ENCODE peak calls at places on chromosomes 4 and X, in five cellular contexts. M is adrenal gland, O is psoas muscle, N is IMR-90, X is PC-3. P is an unnamed sample. For H3K4me1, the result is how much of the 10 kb centered on the place peaks cover.

GRCh38 chr4:186144180-186144579 is 39.7 kb downstream of the FAM149A start:
- DNase-seq in O (peak), M (peak), N (peak), X (peak), P (peak)

GRCh38 chrX:153669174-153669890 is 4.3 kb downstream of the PNCK start:
- DNase-seq in O (no peak), X (peak), M (no peak), N (no peak), P (no peak)

GRCh38 chr4:158895797-158896442 is 127.1 kb downstream of the FNIP2 start:
- DNase-seq in N (peak), M (no peak), O (no peak), X (peak), P (no peak)

GRCh38 chrX:39652336-39652735 is 445.4 kb downstream of the BCOR start:
- DNase-seq in X (peak), O (no peak), N (peak), M (no peak), P (no peak)

GRCh38 chrX:130296743-130297142 is 28.0 kb upstream of the ZNF280C start:
- DNase-seq in X (peak), O (no peak), N (peak), M (no peak), P (no peak)

GRCh38 chrX:34578237-34578636 is 78.8 kb downstream of the TMEM47 start:
- DNase-seq in N (peak), M (peak), X (peak), O (no peak), P (no peak)

GRCh38 chr4:189835505-189835904 is 105.2 kb upstream of the FRG1 start:
- DNase-seq in N (peak), M (no peak), X (no peak), O (no peak), P (no peak)

GRCh38 chr4:99087887-99088484 is 602 bp downstream of the ADH5 start:
- DNase-seq in M (peak), N (peak), O (peak), X (peak), P (peak)

GRCh38 chrX:38332505-38332904 is 5.2 kb upstream of the RPGR start:
- DNase-seq in O (no peak), M (no peak), X (no peak), N (no peak), P (no peak)

GRCh38 chr4:15479913-15480185 is 10.2 kb downstream of the CC2D2A start:
- DNase-seq in O (no peak), N (peak), M (no peak), X (no peak), P (no peak)

GRCh38 chr4:101708640-101709039 is 81.9 kb upstream of the BANK1 start:
- DNase-seq in O (no peak), N (no peak), M (no peak), X (peak), P (no peak)

GRCh38 chr4:124934921-124935320 is 222.4 kb upstream of the ANKRD50 start:
- DNase-seq in N (no peak), X (no peak), M (no peak), O (no peak), P (no peak)

GRCh38 chrX:49725401-49725800 is 29.6 kb upstream of the PAGE1 start:
- DNase-seq in M (no peak), O (no peak), X (no peak), N (no peak), P (no peak)

GRCh38 chr4:181823183-181823582 is 420.0 kb upstream of the TENM3 start:
- DNase-seq in N (no peak), M (no peak), O (no peak), X (no peak), P (no peak)

GRCh38 chr4:16721618-16722291 is 176.7 kb downstream of the LDB2 start:
- DNase-seq in X (peak), M (peak), N (peak), O (no peak), P (no peak)

GRCh38 chr4:19329631-19330030 is 922.1 kb upstream of the SLIT2 start:
- DNase-seq in X (no peak), M (no peak), N (peak), O (no peak), P (no peak)

GRCh38 chr4:87659247-87659931 is 9.3 kb downstream of the DMP1 start:
- DNase-seq in X (peak), M (no peak), N (no peak), O (no peak), P (no peak)

GRCh38 chr4:105057370-105058096 is 89.1 kb upstream of the TET2 start:
- DNase-seq in M (no peak), X (no peak), N (no peak), O (no peak), P (no peak)

GRCh38 chr4:170672571-170672970 is 582.8 kb upstream of the AADAT start:
- DNase-seq in M (no peak), X (peak), N (peak), O (no peak), P (no peak)

GRCh38 chr4:176920694-176921093 is 128.0 kb upstream of the VEGFC start:
- DNase-seq in O (no peak), M (no peak), X (peak), N (peak), P (no peak)

GRCh38 chr4:76301068-76301774 is 5.3 kb upstream of the STBD1 start:
- DNase-seq in M (peak), N (peak), X (peak), O (peak), P (no peak)
- H3K27ac ChIP-seq in M (peak), N (no peak), X (peak), O (peak), P (peak)

GRCh38 chr4:42489095-42489494 is 91.8 kb downstream of the SHISA3 start:
- DNase-seq in M (no peak), N (no peak), X (no peak), O (no peak), P (no peak)

GRCh38 chr4:42490015-42490414 is 92.7 kb downstream of the SHISA3 start:
- DNase-seq in M (no peak), O (no peak), X (no peak), N (no peak), P (no peak)

GRCh38 chr4:42488554-42488953 is 91.3 kb downstream of the SHISA3 start:
- DNase-seq in X (no peak), N (no peak), M (no peak), O (no peak), P (no peak)

GRCh38 chr4:42487230-42487629 is 89.9 kb downstream of the SHISA3 start:
- DNase-seq in N (no peak), X (peak), O (no peak), M (no peak), P (no peak)

DNA sequence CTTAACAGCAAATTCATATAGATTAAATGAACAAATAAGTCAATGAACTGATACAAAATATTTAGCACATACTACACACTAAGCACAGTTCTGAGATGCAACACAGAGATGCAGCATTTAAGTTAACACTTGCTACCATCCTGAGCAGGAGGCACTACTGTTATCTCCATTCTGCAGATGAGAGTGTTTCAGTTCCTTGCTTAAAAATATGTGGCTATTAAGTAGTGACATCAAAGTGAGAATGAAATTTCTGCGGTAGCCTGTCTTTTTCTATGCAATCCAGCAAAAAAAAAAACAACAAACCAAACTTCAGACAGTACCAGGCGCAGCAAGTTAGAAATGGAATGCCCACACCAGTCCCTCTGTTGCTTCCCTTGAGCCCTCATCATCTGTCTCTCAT is 90.8 kb downstream of the SHISA3 start:
- DNase-seq in N (no peak), M (no peak), O (no peak), X (no peak), P (no peak)
- H3K4me3 ChIP-seq in N (no peak), M (no peak), O (no peak), X (no peak), P (no peak)

DNA sequence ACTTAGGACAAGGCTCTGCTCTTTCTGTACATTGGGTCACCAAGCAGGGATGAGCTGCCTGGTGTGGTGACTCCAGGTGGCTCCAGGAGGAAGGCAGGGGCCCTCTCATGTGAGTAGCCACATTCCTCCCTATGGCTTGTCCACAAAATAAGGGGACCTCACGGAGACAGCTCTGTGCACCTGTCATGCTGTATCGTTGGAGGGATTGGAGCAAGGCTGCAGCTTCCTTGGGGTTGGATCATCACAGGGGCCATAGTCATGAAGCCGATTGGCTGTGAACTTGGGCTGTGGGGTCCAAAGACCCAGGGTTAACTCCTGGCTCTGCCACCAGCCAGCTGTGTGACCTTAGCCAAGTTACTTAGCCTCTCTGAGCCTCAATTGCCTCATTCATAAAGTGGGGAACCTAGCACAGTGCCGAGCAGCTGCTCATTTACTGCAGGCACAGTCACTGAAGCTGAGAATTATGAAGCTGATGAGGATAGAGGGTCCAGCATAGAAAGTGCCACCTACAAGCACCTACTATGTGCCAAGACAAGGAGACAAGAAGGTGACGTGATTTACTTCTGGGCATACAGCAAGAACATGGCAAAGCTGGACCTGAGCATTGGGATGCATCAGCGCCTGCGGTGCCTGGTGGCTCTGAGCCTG is 11.8 kb upstream of the KIAA0232 start:
- DNase-seq in M (no peak), O (no peak), N (no peak), X (no peak), P (no peak)
- H3K4me1 ChIP-seq in M (under half), O (half or more), N (under half), X (under half), P (half or more)

GRCh38 chrX:71052721-71053120 is 15.4 kb downstream of the SNX12 start:
- DNase-seq in X (no peak), N (no peak), O (no peak), M (no peak), P (no peak)
- H3K27ac ChIP-seq in X (no peak), N (no peak), O (no peak), M (no peak), P (no peak)

DNA sequence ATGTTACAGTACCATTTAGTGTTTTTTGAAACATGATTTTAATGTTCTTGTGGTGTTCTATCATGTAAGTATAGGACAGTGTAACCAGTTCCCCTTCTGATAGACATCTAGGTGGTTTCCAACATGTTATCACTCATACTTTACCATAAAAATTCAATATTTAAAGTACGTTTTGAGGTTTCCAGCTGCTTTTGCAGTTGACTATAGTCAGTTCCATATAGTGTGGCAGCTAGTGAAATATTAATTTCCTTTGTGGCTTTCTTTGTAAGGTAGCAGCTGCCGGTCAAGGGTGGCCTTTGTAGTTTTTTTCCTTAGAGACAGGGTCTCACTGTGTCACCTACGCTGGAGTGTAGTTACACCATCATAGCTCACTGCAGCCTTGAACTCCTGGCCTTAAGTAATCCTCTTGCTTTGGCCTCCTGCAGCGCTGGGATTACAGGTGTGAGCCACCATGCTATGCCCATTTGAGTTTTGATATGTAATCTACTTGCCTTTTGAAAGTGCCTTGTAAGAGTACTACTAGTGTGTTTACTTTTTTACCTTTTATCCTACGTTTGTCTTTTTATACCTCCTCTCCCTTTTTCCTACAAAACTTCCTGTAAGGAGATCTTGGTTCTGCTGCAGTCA is 63.0 kb downstream of the ARHGAP10 start:
- DNase-seq in O (no peak), M (no peak), X (no peak), N (no peak), P (no peak)
- H3K4me3 ChIP-seq in O (no peak), M (no peak), X (no peak), N (no peak), P (no peak)